ENCODE peak calls at places on chromosomes 1 and 21, in five cellular contexts. K, L, W, Q and J are unnamed samples.

GRCh38 chr1:179143332-179143731 is 61.5 kb downstream of the TOR3A start:
- DNase-seq in K (peak), L (no peak), W (no peak), Q (no peak), J (no peak)

GRCh38 chr1:243921113-243921512 is 71.1 kb upstream of the AKT3 start:
- DNase-seq in K (no peak), L (no peak), W (no peak), Q (no peak), J (no peak)

GRCh38 chr1:230424440-230425251 is 1.5 kb downstream of the PGBD5 start:
- DNase-seq in K (no peak), L (peak), W (peak), Q (no peak), J (peak)

GRCh38 chr21:37398697-37399096 is 32.1 kb downstream of the DYRK1A start:
- DNase-seq in K (no peak), L (peak), W (no peak), Q (no peak), J (peak)

GRCh38 chr1:82348487-82348886 is 547.8 kb downstream of the ADGRL2 start:
- DNase-seq in K (no peak), L (no peak), W (no peak), Q (no peak), J (no peak)

GRCh38 chr1:27428316-27429028 is 36.0 kb downstream of the GPR3 start:
- DNase-seq in K (no peak), L (peak), W (peak), Q (no peak), J (peak)

GRCh38 chr1:168582690-168583325 is 6.4 kb downstream of the XCL1 start:
- DNase-seq in K (no peak), L (no peak), W (no peak), Q (no peak), J (no peak)

GRCh38 chr1:153099646-153100045 is 5.3 kb upstream of the SPRR2E start:
- DNase-seq in K (peak), L (no peak), W (no peak), Q (no peak), J (no peak)

GRCh38 chr1:229231754-229232119 is 39.2 kb upstream of the RAB4A start:
- DNase-seq in K (no peak), L (no peak), W (no peak), Q (no peak), J (no peak)

GRCh38 chr1:205344010-205344808 is 12.5 kb downstream of the KLHDC8A start:
- DNase-seq in K (no peak), L (peak), W (peak), Q (peak), J (peak)

GRCh38 chr1:160483505-160484185 is 39.4 kb downstream of the SLAMF6 start:
- DNase-seq in K (no peak), L (no peak), W (no peak), Q (no peak), J (no peak)

GRCh38 chr1:117599822-117600221 is 6.0 kb upstream of the TENT5C start:
- DNase-seq in K (no peak), L (no peak), W (no peak), Q (no peak), J (no peak)

GRCh38 chr1:200351826-200352549 is 57.8 kb downstream of the ZNF281 start:
- DNase-seq in K (peak), L (no peak), W (no peak), Q (no peak), J (peak)

GRCh38 chr1:72177711-72178110 is 104.6 kb downstream of the NEGR1 start:
- DNase-seq in K (peak), L (no peak), W (no peak), Q (no peak), J (no peak)

GRCh38 chr1:24641646-24642151 is 1.4 kb upstream of the SRRM1 start:
- DNase-seq in K (peak), L (peak), W (peak), Q (no peak), J (peak)

GRCh38 chr21:14271053-14271452 is 55.1 kb downstream of the RBM11 start:
- DNase-seq in K (no peak), L (no peak), W (no peak), Q (no peak), J (no peak)